ENCODE peak calls at places on chromosome 1, in nine cellular contexts. One of them, this sample, is unnamed.

GRCh38 chr1:208654241-208654640 is 410.1 kb upstream of the PLXNA2 start:
- DNase-seq in GM23248: peak; percentile 53
- DNase-seq in lung: no peak
- DNase-seq in SK-N-SH: peak; percentile 24
- DNase-seq in spleen: no peak
- DNase-seq in A549: peak; percentile 4
- DNase-seq in prostate gland: no peak
- DNase-seq in heart right ventricle: no peak
- DNase-seq in tibial artery: no peak
- DNase-seq in this sample: no peak

GRCh38 chr1:212605441-212605976 is 3.1 kb upstream of the ATF3 start:
- DNase-seq in GM23248: peak; percentile 45
- DNase-seq in lung: no peak
- DNase-seq in SK-N-SH: no peak
- DNase-seq in spleen: no peak
- DNase-seq in A549: no peak
- DNase-seq in prostate gland: peak; percentile 34
- DNase-seq in heart right ventricle: no peak
- DNase-seq in tibial artery: no peak
- DNase-seq in this sample: no peak

GRCh38 chr1:229380514-229381160 is 37.8 kb upstream of the CCSAP start:
- DNase-seq in GM23248: no peak
- DNase-seq in lung: no peak
- DNase-seq in SK-N-SH: no peak
- DNase-seq in spleen: no peak
- DNase-seq in A549: no peak
- DNase-seq in prostate gland: no peak
- DNase-seq in heart right ventricle: no peak
- DNase-seq in tibial artery: peak; percentile 56
- DNase-seq in this sample: no peak

GRCh38 chr1:55750020-55750995 is 535.1 kb upstream of the USP24 start:
- DNase-seq in GM23248: no peak
- DNase-seq in lung: no peak
- DNase-seq in SK-N-SH: no peak
- DNase-seq in spleen: no peak
- DNase-seq in A549: no peak
- DNase-seq in prostate gland: no peak
- DNase-seq in heart right ventricle: no peak
- DNase-seq in tibial artery: no peak
- DNase-seq in this sample: no peak

GRCh38 chr1:32775640-32776337 is 41.4 kb downstream of the YARS1 start:
- DNase-seq in GM23248: peak; percentile 71
- DNase-seq in lung: no peak
- DNase-seq in SK-N-SH: peak; percentile 70
- DNase-seq in spleen: no peak
- DNase-seq in A549: no peak
- DNase-seq in prostate gland: no peak
- DNase-seq in heart right ventricle: no peak
- DNase-seq in tibial artery: no peak
- DNase-seq in this sample: no peak

GRCh38 chr1:115214098-115214497 is 124.0 kb downstream of the NGF start:
- DNase-seq in GM23248: no peak
- DNase-seq in lung: no peak
- DNase-seq in SK-N-SH: no peak
- DNase-seq in spleen: no peak
- DNase-seq in A549: no peak
- DNase-seq in prostate gland: no peak
- DNase-seq in heart right ventricle: no peak
- DNase-seq in tibial artery: no peak
- DNase-seq in this sample: no peak

GRCh38 chr1:220991959-220992704 is 112.9 kb downstream of the HLX start:
- DNase-seq in GM23248: peak; percentile 51
- DNase-seq in lung: no peak
- DNase-seq in SK-N-SH: peak; percentile 14
- DNase-seq in spleen: no peak
- DNase-seq in A549: no peak
- DNase-seq in prostate gland: no peak
- DNase-seq in heart right ventricle: no peak
- DNase-seq in tibial artery: no peak
- DNase-seq in this sample: no peak

GRCh38 chr1:230702934-230703678 is 10.8 kb downstream of the AGT start:
- DNase-seq in GM23248: no peak
- DNase-seq in lung: no peak
- DNase-seq in SK-N-SH: no peak
- DNase-seq in spleen: no peak
- DNase-seq in A549: no peak
- DNase-seq in prostate gland: no peak
- DNase-seq in heart right ventricle: no peak
- DNase-seq in tibial artery: no peak
- DNase-seq in this sample: no peak

GRCh38 chr1:25641931-25642611 is 25.5 kb downstream of the MAN1C1 start:
- DNase-seq in GM23248: peak; percentile 67
- DNase-seq in lung: no peak
- DNase-seq in SK-N-SH: no peak
- DNase-seq in spleen: no peak
- DNase-seq in A549: no peak
- DNase-seq in prostate gland: no peak
- DNase-seq in heart right ventricle: no peak
- DNase-seq in tibial artery: no peak
- DNase-seq in this sample: no peak

GRCh38 chr1:43492816-43493215 is 37.9 kb upstream of the PTPRF start:
- DNase-seq in GM23248: peak; percentile 64
- DNase-seq in lung: no peak
- DNase-seq in SK-N-SH: no peak
- DNase-seq in spleen: no peak
- DNase-seq in A549: no peak
- DNase-seq in prostate gland: peak; percentile 67
- DNase-seq in heart right ventricle: no peak
- DNase-seq in tibial artery: no peak
- DNase-seq in this sample: no peak

GRCh38 chr1:222009105-222009730 is 267.3 kb upstream of the DUSP10 start:
- DNase-seq in GM23248: peak; percentile 25
- DNase-seq in lung: no peak
- DNase-seq in SK-N-SH: no peak
- DNase-seq in spleen: no peak
- DNase-seq in A549: peak; percentile 30
- DNase-seq in prostate gland: no peak
- DNase-seq in heart right ventricle: no peak
- DNase-seq in tibial artery: no peak
- DNase-seq in this sample: no peak

GRCh38 chr1:21865943-21866628 is 54.0 kb downstream of the LDLRAD2 start:
- DNase-seq in GM23248: no peak
- DNase-seq in lung: no peak
- DNase-seq in SK-N-SH: peak; percentile 58
- DNase-seq in spleen: no peak
- DNase-seq in A549: no peak
- DNase-seq in prostate gland: no peak
- DNase-seq in heart right ventricle: no peak
- DNase-seq in tibial artery: no peak
- DNase-seq in this sample: no peak

GRCh38 chr1:106676021-106676420 is 380.5 kb upstream of the PRMT6 start:
- DNase-seq in GM23248: peak; percentile 61
- DNase-seq in lung: no peak
- DNase-seq in SK-N-SH: no peak
- DNase-seq in spleen: no peak
- DNase-seq in A549: no peak
- DNase-seq in prostate gland: no peak
- DNase-seq in heart right ventricle: no peak
- DNase-seq in tibial artery: no peak
- DNase-seq in this sample: no peak

GRCh38 chr1:109713636-109714035 is 1.6 kb downstream of the GSTM5 start:
- DNase-seq in GM23248: no peak
- DNase-seq in lung: no peak
- DNase-seq in SK-N-SH: peak; percentile 3
- DNase-seq in spleen: no peak
- DNase-seq in A549: no peak
- DNase-seq in prostate gland: no peak
- DNase-seq in heart right ventricle: no peak
- DNase-seq in tibial artery: no peak
- DNase-seq in this sample: no peak

GRCh38 chr1:221874285-221875003 is 132.6 kb upstream of the DUSP10 start:
- DNase-seq in GM23248: peak; percentile 75
- DNase-seq in lung: no peak
- DNase-seq in SK-N-SH: no peak
- DNase-seq in spleen: no peak
- DNase-seq in A549: no peak
- DNase-seq in prostate gland: no peak
- DNase-seq in heart right ventricle: no peak
- DNase-seq in tibial artery: no peak
- DNase-seq in this sample: no peak

GRCh38 chr1:84096121-84096635 is 47.9 kb upstream of the PRKACB start:
- DNase-seq in GM23248: no peak
- DNase-seq in lung: no peak
- DNase-seq in SK-N-SH: no peak
- DNase-seq in spleen: no peak
- DNase-seq in A549: no peak
- DNase-seq in prostate gland: no peak
- DNase-seq in heart right ventricle: no peak
- DNase-seq in tibial artery: no peak
- DNase-seq in this sample: no peak

GRCh38 chr1:224106568-224107281 is 7.2 kb upstream of the FBXO28 start:
- DNase-seq in GM23248: peak; percentile 77
- DNase-seq in lung: no peak
- DNase-seq in SK-N-SH: peak; percentile 51
- DNase-seq in spleen: no peak
- DNase-seq in A549: peak; percentile 65
- DNase-seq in prostate gland: peak; percentile 59
- DNase-seq in heart right ventricle: no peak
- DNase-seq in tibial artery: no peak
- DNase-seq in this sample: no peak

GRCh38 chr1:16012590-16013219 is 5.1 kb downstream of the HSPB7 start:
- DNase-seq in GM23248: peak; percentile 80
- DNase-seq in lung: peak; percentile 60
- DNase-seq in SK-N-SH: peak; percentile 77
- DNase-seq in spleen: no peak
- DNase-seq in A549: peak; percentile 21
- DNase-seq in prostate gland: peak; percentile 54
- DNase-seq in heart right ventricle: peak; percentile 81
- DNase-seq in tibial artery: peak; percentile 93
- DNase-seq in this sample: no peak

GRCh38 chr1:16013220-16013907 is 4.5 kb downstream of the HSPB7 start:
- DNase-seq in GM23248: peak; percentile 86
- DNase-seq in lung: no peak
- DNase-seq in SK-N-SH: peak; percentile 60
- DNase-seq in spleen: no peak
- DNase-seq in A549: peak; percentile 34
- DNase-seq in prostate gland: peak; percentile 59
- DNase-seq in heart right ventricle: peak; percentile 77
- DNase-seq in tibial artery: peak; percentile 92
- DNase-seq in this sample: peak; percentile 82

GRCh38 chr1:16015491-16015890 is 2.4 kb downstream of the HSPB7 start:
- DNase-seq in GM23248: no peak
- DNase-seq in lung: no peak
- DNase-seq in SK-N-SH: no peak
- DNase-seq in spleen: no peak
- DNase-seq in A549: no peak
- DNase-seq in prostate gland: no peak
- DNase-seq in heart right ventricle: no peak
- DNase-seq in tibial artery: no peak
- DNase-seq in this sample: no peak

GRCh38 chr1:16014509-16015482 is 3.0 kb downstream of the HSPB7 start:
- DNase-seq in GM23248: peak; percentile 50
- DNase-seq in lung: no peak
- DNase-seq in SK-N-SH: peak; percentile 80
- DNase-seq in spleen: no peak
- DNase-seq in A549: no peak
- DNase-seq in prostate gland: no peak
- DNase-seq in heart right ventricle: peak; percentile 54
- DNase-seq in tibial artery: peak; percentile 90
- DNase-seq in this sample: no peak

GRCh38 chr1:16013908-16014258 is 4.0 kb downstream of the HSPB7 start:
- DNase-seq in GM23248: no peak
- DNase-seq in lung: no peak
- DNase-seq in SK-N-SH: no peak
- DNase-seq in spleen: no peak
- DNase-seq in A549: no peak
- DNase-seq in prostate gland: peak; percentile 30
- DNase-seq in heart right ventricle: no peak
- DNase-seq in tibial artery: no peak
- DNase-seq in this sample: no peak
- H3K4me1 ChIP-seq in GM23248: peaks cover 42% of the 10 kb centered on the region
- H3K4me1 ChIP-seq in lung: peaks cover 11% of the 10 kb centered on the region
- H3K4me1 ChIP-seq in SK-N-SH: no peaks in the 10 kb centered on the region
- H3K4me1 ChIP-seq in spleen: peaks cover 27% of the 10 kb centered on the region
- H3K4me1 ChIP-seq in A549: peaks cover 25% of the 10 kb centered on the region
- H3K4me1 ChIP-seq in prostate gland: peaks cover 7% of the 10 kb centered on the region
- H3K4me1 ChIP-seq in heart right ventricle: peaks cover 41% of the 10 kb centered on the region
- H3K4me1 ChIP-seq in tibial artery: peaks cover 49% of the 10 kb centered on the region
- H3K4me1 ChIP-seq in this sample: no peaks in the 10 kb centered on the region

DNA sequence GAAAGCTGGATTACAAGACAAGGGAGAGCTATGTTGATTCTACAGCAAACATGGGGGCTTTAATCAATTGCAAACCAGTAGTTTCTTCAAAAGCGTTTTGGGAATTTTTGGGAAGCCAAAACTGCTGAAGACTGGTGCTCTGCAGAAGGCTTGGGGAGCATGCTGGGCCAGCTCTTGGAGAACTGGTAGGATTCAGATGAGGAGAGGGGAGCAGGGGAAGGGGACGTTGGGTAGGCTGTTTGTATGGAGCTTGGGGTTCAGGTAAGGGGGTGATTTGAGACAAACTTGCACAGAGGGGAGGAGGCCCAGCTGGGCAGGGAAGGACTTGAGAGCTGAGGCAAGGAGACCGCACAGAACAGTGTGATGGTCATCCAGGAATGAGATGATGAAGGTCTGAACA is 2.6 kb upstream of the MYOG start:
- DNase-seq in GM23248: no peak
- DNase-seq in lung: no peak
- DNase-seq in SK-N-SH: no peak
- DNase-seq in spleen: no peak
- DNase-seq in A549: no peak
- DNase-seq in prostate gland: no peak
- DNase-seq in heart right ventricle: no peak
- DNase-seq in tibial artery: no peak
- DNase-seq in this sample: peak; percentile 30
- H3K27ac ChIP-seq in GM23248: no peak overlapping the region
- H3K27ac ChIP-seq in lung: no peak overlapping the region
- H3K27ac ChIP-seq in SK-N-SH: no peak overlapping the region
- H3K27ac ChIP-seq in spleen: no peak overlapping the region
- H3K27ac ChIP-seq in A549: no peak overlapping the region
- H3K27ac ChIP-seq in prostate gland: no peak overlapping the region
- H3K27ac ChIP-seq in heart right ventricle: no peak overlapping the region
- H3K27ac ChIP-seq in tibial artery: no peak overlapping the region
- H3K27ac ChIP-seq in this sample: no peak overlapping the region

GRCh38 chr1:227603327-227603726 is 40.0 kb downstream of the ZNF678 start:
- DNase-seq in GM23248: no peak
- DNase-seq in lung: no peak
- DNase-seq in SK-N-SH: no peak
- DNase-seq in spleen: no peak
- DNase-seq in A549: no peak
- DNase-seq in prostate gland: no peak
- DNase-seq in heart right ventricle: no peak
- DNase-seq in tibial artery: no peak
- DNase-seq in this sample: no peak
- H3K9me3 ChIP-seq in GM23248: no peaks in the 10 kb centered on the region
- H3K9me3 ChIP-seq in lung: peaks cover 5% of the 10 kb centered on the region
- H3K9me3 ChIP-seq in SK-N-SH: peaks cover 7% of the 10 kb centered on the region
- H3K9me3 ChIP-seq in spleen: peaks cover 91% of the 10 kb centered on the region
- H3K9me3 ChIP-seq in A549: peaks cover 52% of the 10 kb centered on the region
- H3K9me3 ChIP-seq in prostate gland: no peaks in the 10 kb centered on the region
- H3K9me3 ChIP-seq in heart right ventricle: peaks cover 94% of the 10 kb centered on the region
- H3K9me3 ChIP-seq in tibial artery: no peaks in the 10 kb centered on the region
- H3K9me3 ChIP-seq in this sample: no peaks in the 10 kb centered on the region

GRCh38 chr1:39394059-39394458 is 97.4 kb upstream of the BMP8A start:
- DNase-seq in GM23248: no peak
- DNase-seq in lung: no peak
- DNase-seq in SK-N-SH: no peak
- DNase-seq in spleen: no peak
- DNase-seq in A549: no peak
- DNase-seq in prostate gland: no peak
- DNase-seq in heart right ventricle: no peak
- DNase-seq in tibial artery: no peak
- DNase-seq in this sample: no peak
- H3K4me1 ChIP-seq in GM23248: peaks cover 75% of the 10 kb centered on the region
- H3K4me1 ChIP-seq in lung: peaks cover 16% of the 10 kb centered on the region
- H3K4me1 ChIP-seq in SK-N-SH: peaks cover 69% of the 10 kb centered on the region
- H3K4me1 ChIP-seq in spleen: peaks cover 70% of the 10 kb centered on the region
- H3K4me1 ChIP-seq in A549: peaks cover 76% of the 10 kb centered on the region
- H3K4me1 ChIP-seq in prostate gland: peaks cover 12% of the 10 kb centered on the region
- H3K4me1 ChIP-seq in heart right ventricle: peaks cover 78% of the 10 kb centered on the region
- H3K4me1 ChIP-seq in tibial artery: peaks cover 74% of the 10 kb centered on the region
- H3K4me1 ChIP-seq in this sample: peaks cover 94% of the 10 kb centered on the region